ENCODE peak calls at places on chromosomes 1 and 21, in ten cellular contexts. P, R, U, N, G, M, Y, T, W and I are unnamed samples.

GRCh38 chr1:82562448-82562847 is 761.7 kb downstream of the ADGRL2 start:
- DNase-seq in P (no peak), R (no peak), U (no peak), N (no peak), G (no peak), M (no peak), Y (peak), T (no peak), W (no peak), I (no peak)

GRCh38 chr1:151518936-151519335 is 7.7 kb downstream of the CGN start:
- DNase-seq in P (no peak), R (no peak), U (no peak), N (no peak), G (no peak), M (no peak), Y (no peak), T (no peak), W (no peak), I (no peak)

GRCh38 chr1:226134170-226135058 is 52.1 kb downstream of the ACBD3 start:
- DNase-seq in P (no peak), R (no peak), U (no peak), N (no peak), G (no peak), M (no peak), Y (no peak), T (no peak), W (no peak), I (peak)

GRCh38 chr1:3087049-3087448 is 18.0 kb downstream of the PRDM16 start:
- DNase-seq in P (no peak), R (no peak), U (no peak), N (no peak), G (no peak), M (no peak), Y (no peak), T (no peak), W (no peak), I (no peak)

GRCh38 chr1:42157667-42158066 is 4.5 kb downstream of the GUCA2B start:
- DNase-seq in P (no peak), R (no peak), U (no peak), N (no peak), G (peak), M (peak), Y (no peak), T (no peak), W (no peak), I (no peak)

GRCh38 chr1:94544706-94545490 is 3.3 kb upstream of the F3 start:
- DNase-seq in P (peak), R (no peak), U (no peak), N (peak), G (no peak), M (no peak), Y (no peak), T (peak), W (no peak), I (no peak)

GRCh38 chr1:236143104-236143948 is 987 bp downstream of the GPR137B start:
- DNase-seq in P (no peak), R (no peak), U (peak), N (peak), G (no peak), M (peak), Y (no peak), T (peak), W (no peak), I (peak)

GRCh38 chr1:220271706-220272046 is 577 bp downstream of the RAB3GAP2 start:
- DNase-seq in P (no peak), R (no peak), U (peak), N (peak), G (peak), M (no peak), Y (no peak), T (no peak), W (no peak), I (peak)

GRCh38 chr1:154744352-154744751 is 125.7 kb downstream of the KCNN3 start:
- DNase-seq in P (no peak), R (no peak), U (no peak), N (no peak), G (no peak), M (no peak), Y (no peak), T (no peak), W (no peak), I (no peak)

GRCh38 chr1:154741327-154741726 is 128.8 kb downstream of the KCNN3 start:
- DNase-seq in P (no peak), R (no peak), U (no peak), N (peak), G (no peak), M (no peak), Y (no peak), T (peak), W (no peak), I (no peak)

GRCh38 chr1:154741747-154742495 is 128.2 kb downstream of the KCNN3 start:
- DNase-seq in P (no peak), R (peak), U (no peak), N (peak), G (no peak), M (no peak), Y (no peak), T (no peak), W (peak), I (no peak)

GRCh38 chr1:154743536-154744036 is 126.5 kb downstream of the KCNN3 start:
- DNase-seq in P (no peak), R (peak), U (no peak), N (no peak), G (no peak), M (no peak), Y (no peak), T (no peak), W (no peak), I (no peak)

DNA sequence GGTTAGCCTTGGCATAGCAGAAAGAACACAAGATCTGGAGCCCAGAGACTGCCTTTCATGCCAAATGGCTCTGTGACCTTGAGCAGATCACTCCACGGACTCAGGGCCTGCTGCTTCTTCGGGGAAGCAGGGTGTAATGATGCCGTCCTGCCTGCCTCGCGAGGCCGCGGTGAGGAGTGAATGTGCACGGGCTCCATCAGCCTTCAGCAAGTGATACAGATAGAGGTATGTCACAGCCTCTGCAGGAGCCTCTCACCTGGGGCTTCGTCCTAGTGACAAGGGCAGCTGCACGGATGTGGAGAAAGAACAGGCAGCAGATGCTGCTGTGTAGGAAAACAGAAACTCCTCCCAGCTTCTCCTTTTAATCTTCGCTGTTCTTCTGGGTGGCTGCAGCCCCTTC is 127.5 kb downstream of the KCNN3 start:
- DNase-seq in P (no peak), R (peak), U (no peak), N (no peak), G (no peak), M (no peak), Y (no peak), T (no peak), W (no peak), I (no peak)
- TF ChIP-seq CTCF in P (no peak), R (no peak), U (no peak), N (no peak), G (no peak), M (no peak), Y (no peak), T (no peak), W (no peak), I (no peak)

DNA sequence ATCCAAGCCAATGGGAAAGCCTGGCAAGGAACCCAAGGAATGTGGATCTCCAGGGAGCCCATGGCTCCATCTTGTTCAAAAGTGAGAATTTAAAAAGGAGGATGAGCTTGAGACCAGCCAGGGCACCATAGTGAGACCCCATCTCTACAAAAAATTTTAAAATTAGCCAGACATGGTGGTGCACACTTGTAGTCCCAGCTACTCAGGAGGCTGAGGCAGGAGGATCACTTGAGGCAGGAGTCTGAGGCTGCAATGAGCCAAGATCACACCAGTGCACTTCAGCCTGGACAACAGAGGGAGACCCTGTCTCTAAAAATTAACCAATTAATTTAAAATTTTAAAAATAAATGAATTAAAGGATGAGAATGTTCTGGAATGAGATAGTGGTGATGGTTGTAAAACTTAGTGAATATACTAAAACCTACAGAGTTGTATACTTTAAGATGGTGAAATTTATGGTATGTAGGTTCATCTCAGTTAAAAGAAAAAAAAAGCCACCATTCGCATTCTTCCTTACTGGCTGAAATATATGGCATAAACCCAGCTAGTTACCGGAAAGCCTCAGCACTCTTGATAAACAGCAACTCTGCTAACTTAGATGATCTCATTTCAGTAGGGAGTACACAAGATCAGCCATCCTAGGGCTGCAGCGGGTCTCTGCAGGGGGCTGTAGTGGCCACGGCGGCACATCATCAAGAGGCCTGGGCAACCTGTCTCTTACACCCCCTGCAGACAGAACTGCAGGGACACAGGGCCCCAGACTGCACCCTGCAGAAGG is 48.3 kb upstream of the H6PD start:
- DNase-seq in P (no peak), R (no peak), U (no peak), N (peak), G (no peak), M (no peak), Y (no peak), T (no peak), W (no peak), I (no peak)
- TF ChIP-seq CTCF in P (no peak), R (no peak), U (no peak), N (no peak), G (no peak), M (no peak), Y (no peak), T (no peak), W (no peak), I (no peak)

GRCh38 chr1:54227091-54227602 is 27.2 kb downstream of the MRPL37 start:
- DNase-seq in P (no peak), R (peak), U (peak), N (peak), G (no peak), M (no peak), Y (no peak), T (no peak), W (no peak), I (no peak)

GRCh38 chr1:54228638-54229079 is 28.7 kb downstream of the MRPL37 start:
- DNase-seq in P (no peak), R (peak), U (no peak), N (no peak), G (no peak), M (no peak), Y (no peak), T (no peak), W (no peak), I (no peak)

GRCh38 chr1:54225986-54226559 is 26.1 kb downstream of the MRPL37 start:
- DNase-seq in P (no peak), R (no peak), U (no peak), N (no peak), G (no peak), M (no peak), Y (no peak), T (no peak), W (no peak), I (no peak)

GRCh38 chr1:54229281-54229891 is 29.4 kb downstream of the MRPL37 start:
- DNase-seq in P (no peak), R (peak), U (peak), N (peak), G (no peak), M (peak), Y (no peak), T (peak), W (no peak), I (no peak)

DNA sequence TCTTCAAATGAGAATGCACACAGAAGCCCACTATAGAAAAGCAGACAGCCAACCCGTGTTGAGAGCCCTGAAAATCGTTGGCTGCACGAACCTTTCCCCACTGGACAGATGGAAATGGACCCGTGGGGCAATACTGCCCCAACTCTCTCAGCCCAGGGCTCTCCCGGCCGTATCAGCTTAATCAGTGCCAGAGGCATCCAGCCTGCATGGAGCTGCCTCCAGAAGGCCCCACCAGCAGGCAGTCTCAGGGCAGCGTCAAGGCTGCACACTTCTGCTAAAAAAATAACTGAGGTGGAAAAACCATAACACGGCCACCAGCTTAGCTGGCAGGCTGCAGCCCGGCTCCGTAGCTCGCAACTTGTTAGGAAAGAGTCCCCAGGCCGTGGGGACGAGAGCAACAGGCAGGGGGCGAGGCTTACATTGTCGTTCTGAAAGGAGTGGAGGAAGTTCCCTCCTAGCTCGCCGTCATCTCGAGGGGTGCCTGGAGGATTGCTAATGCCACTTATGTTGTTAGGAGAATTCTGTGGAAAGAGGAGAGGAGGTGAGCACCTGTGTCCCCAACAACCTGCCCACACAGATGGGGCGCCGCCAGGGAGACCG is 28.0 kb downstream of the MRPL37 start:
- DNase-seq in P (no peak), R (peak), U (no peak), N (no peak), G (no peak), M (no peak), Y (no peak), T (no peak), W (no peak), I (no peak)
- TF ChIP-seq CTCF in P (no peak), R (no peak), U (no peak), N (no peak), G (no peak), M (no peak), Y (no peak), T (no peak), W (peak), I (no peak)

GRCh38 chr21:17045214-17045835 is 467.5 kb upstream of the CXADR start:
- DNase-seq in P (no peak), R (no peak), U (no peak), N (peak), G (peak), M (no peak), Y (peak), T (peak), W (no peak), I (no peak)
- TF ChIP-seq CTCF in P (peak), R (peak), U (peak), N (peak), G (no peak), M (peak), Y (peak), T (peak), W (peak), I (peak)

DNA sequence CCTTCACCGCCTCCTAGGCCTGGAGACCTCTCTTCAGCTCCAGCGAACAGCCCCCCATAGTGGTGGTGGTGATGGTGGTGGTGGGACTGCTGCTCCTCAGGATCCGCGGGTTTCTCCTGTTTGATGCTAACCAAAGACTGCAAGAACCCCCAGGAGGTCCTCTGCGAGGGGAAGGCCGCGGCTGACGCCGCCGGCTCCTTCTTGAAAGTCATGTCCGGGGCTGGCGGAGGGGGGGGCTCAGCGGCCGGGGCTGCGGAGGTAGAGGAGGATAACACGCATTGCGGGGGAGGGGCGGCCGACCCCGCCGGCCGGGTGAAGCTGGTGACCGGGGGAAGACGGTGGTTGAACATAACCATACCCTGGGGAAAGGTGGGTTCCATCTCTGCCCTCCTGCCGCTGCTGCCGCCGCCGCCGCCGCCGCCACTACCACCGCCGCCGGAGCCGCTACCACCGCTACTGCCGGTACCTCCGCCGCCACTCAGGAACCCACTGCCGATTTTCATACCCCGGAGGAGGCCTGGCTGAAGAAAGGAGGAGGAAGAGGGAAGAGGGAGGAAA is 554 bp downstream of the ZNF281 start:
- DNase-seq in P (no peak), R (peak), U (no peak), N (peak), G (peak), M (peak), Y (no peak), T (no peak), W (peak), I (peak)
- TF ChIP-seq CTCF in P (no peak), R (no peak), U (no peak), N (no peak), G (no peak), M (no peak), Y (no peak), T (peak), W (no peak), I (no peak)

DNA sequence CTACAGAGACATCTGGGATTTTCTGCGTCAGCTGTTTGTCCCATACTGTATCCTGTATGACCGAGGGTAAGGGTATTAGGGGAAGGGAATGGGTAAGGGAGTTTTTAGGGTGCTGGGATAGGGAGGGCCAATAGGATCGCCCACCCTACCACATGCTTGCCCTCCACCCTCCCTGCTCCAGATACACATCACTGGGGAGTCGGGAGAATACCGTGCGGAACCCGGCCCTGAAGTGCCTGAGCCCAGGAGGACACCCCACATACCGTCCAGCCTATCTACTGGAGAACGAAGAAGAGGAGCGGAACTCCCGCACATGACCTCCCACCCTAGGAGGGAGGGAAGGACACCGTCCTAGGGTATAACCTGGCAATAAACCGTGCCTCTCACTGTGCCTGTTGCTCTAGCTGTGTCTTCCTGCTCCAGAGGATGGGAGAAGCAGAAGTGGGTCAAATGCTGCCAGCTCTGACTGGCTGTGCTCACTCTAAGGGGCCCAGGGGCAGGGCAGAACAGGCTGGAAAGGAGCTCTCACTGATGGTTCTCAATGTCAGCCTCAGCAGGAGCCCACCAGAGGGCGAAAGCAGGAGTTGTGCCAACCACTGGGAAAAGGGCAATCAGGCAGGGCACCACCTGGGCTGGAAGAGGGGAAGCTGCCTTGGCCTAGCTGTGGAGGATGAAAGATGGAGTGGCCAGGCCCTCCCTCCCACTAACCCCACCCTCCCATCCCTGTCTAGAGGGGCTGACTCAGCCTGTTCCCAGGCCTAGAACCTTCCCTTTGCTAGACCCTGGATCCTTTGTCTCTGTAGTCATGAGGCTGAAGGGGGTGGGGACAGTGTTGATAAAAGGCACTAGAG is 440 bp upstream of the LENEP start:
- DNase-seq in P (no peak), R (peak), U (no peak), N (peak), G (no peak), M (no peak), Y (no peak), T (peak), W (peak), I (no peak)
- TF ChIP-seq CTCF in P (peak), R (peak), U (no peak), N (no peak), G (no peak), M (no peak), Y (peak), T (peak), W (peak), I (peak)